ENCODE peak calls at places on chromosomes 12 and 14, in five cellular contexts. One of them, this sample, is unnamed. For H3K27me3, the result is how much of the 10 kb centered on the place peaks cover.

GRCh38 chr14:93056166-93056839 is 59.4 kb downstream of the ITPK1 start:
- DNase-seq in K562: no peak
- DNase-seq in brain microvascular endothelial cell: no peak
- DNase-seq in tibial artery: no peak
- DNase-seq in cardiac muscle cell: no peak
- DNase-seq in this sample: no peak

GRCh38 chr12:71476513-71476912 is 36.9 kb downstream of the LGR5 start:
- DNase-seq in cardiac muscle cell: peak
- DNase-seq in brain microvascular endothelial cell: peak
- DNase-seq in K562: no peak
- DNase-seq in tibial artery: peak
- DNase-seq in this sample: no peak

GRCh38 chr12:59650594-59651229 is 54.9 kb downstream of the SLC16A7 start:
- DNase-seq in brain microvascular endothelial cell: no peak
- DNase-seq in tibial artery: no peak
- DNase-seq in K562: no peak
- DNase-seq in cardiac muscle cell: peak
- DNase-seq in this sample: no peak

GRCh38 chr14:51865953-51866747 is 5.7 kb downstream of the GNG2 start:
- DNase-seq in cardiac muscle cell: no peak
- DNase-seq in tibial artery: no peak
- DNase-seq in brain microvascular endothelial cell: no peak
- DNase-seq in K562: no peak
- DNase-seq in this sample: no peak

GRCh38 chr12:112616469-112617190 is 174.9 kb upstream of the RPH3A start:
- DNase-seq in K562: no peak
- DNase-seq in tibial artery: no peak
- DNase-seq in brain microvascular endothelial cell: no peak
- DNase-seq in cardiac muscle cell: no peak
- DNase-seq in this sample: no peak

GRCh38 chr12:95408201-95408600 is 65.8 kb upstream of the METAP2 start:
- DNase-seq in K562: no peak
- DNase-seq in brain microvascular endothelial cell: no peak
- DNase-seq in cardiac muscle cell: no peak
- DNase-seq in tibial artery: no peak
- DNase-seq in this sample: no peak

GRCh38 chr12:3041558-3042164 is 35.5 kb upstream of the TSPAN9 start:
- DNase-seq in brain microvascular endothelial cell: peak
- DNase-seq in K562: peak
- DNase-seq in cardiac muscle cell: peak
- DNase-seq in tibial artery: peak
- DNase-seq in this sample: peak

GRCh38 chr14:77076118-77076631 is 21.9 kb upstream of the CIPC start:
- DNase-seq in tibial artery: peak
- DNase-seq in cardiac muscle cell: peak
- DNase-seq in brain microvascular endothelial cell: no peak
- DNase-seq in K562: no peak
- DNase-seq in this sample: no peak

GRCh38 chr12:57586128-57586527 is 4.9 kb upstream of the PIP4K2C start:
- DNase-seq in K562: no peak
- DNase-seq in cardiac muscle cell: no peak
- DNase-seq in tibial artery: no peak
- DNase-seq in brain microvascular endothelial cell: no peak
- DNase-seq in this sample: no peak

GRCh38 chr14:81406863-81407262 is 6.7 kb upstream of the STON2 start:
- DNase-seq in brain microvascular endothelial cell: peak
- DNase-seq in tibial artery: peak
- DNase-seq in cardiac muscle cell: peak
- DNase-seq in K562: no peak
- DNase-seq in this sample: no peak

GRCh38 chr12:99498756-99499155 is 148.8 kb upstream of the GARIN6 start:
- DNase-seq in tibial artery: no peak
- DNase-seq in K562: no peak
- DNase-seq in brain microvascular endothelial cell: peak
- DNase-seq in cardiac muscle cell: no peak
- DNase-seq in this sample: peak

GRCh38 chr12:47651368-47652254 is 54.2 kb downstream of the RPAP3 start:
- DNase-seq in K562: peak
- DNase-seq in tibial artery: peak
- DNase-seq in cardiac muscle cell: peak
- DNase-seq in brain microvascular endothelial cell: peak
- DNase-seq in this sample: peak

GRCh38 chr14:23562822-23563472 is 4.6 kb downstream of the AP1G2 start:
- DNase-seq in tibial artery: no peak
- DNase-seq in cardiac muscle cell: peak
- DNase-seq in brain microvascular endothelial cell: peak
- DNase-seq in K562: peak
- DNase-seq in this sample: no peak

GRCh38 chr12:125065753-125066570 is 727 bp downstream of the AACS start:
- DNase-seq in brain microvascular endothelial cell: no peak
- DNase-seq in cardiac muscle cell: no peak
- DNase-seq in tibial artery: no peak
- DNase-seq in K562: no peak
- DNase-seq in this sample: no peak

GRCh38 chr14:92464156-92464555 is 49.4 kb upstream of the RIN3 start:
- DNase-seq in K562: no peak
- DNase-seq in brain microvascular endothelial cell: no peak
- DNase-seq in cardiac muscle cell: no peak
- DNase-seq in tibial artery: no peak
- DNase-seq in this sample: no peak

GRCh38 chr12:14993117-14993516 is 20.3 kb downstream of the PDE6H start:
- DNase-seq in tibial artery: no peak
- DNase-seq in cardiac muscle cell: no peak
- DNase-seq in K562: no peak
- DNase-seq in brain microvascular endothelial cell: peak
- DNase-seq in this sample: no peak

GRCh38 chr12:53299454-53300180 is at the start of gene MYG1:
- DNase-seq in cardiac muscle cell: peak
- DNase-seq in K562: no peak
- DNase-seq in brain microvascular endothelial cell: peak
- DNase-seq in tibial artery: peak
- DNase-seq in this sample: peak

GRCh38 chr14:29836395-29836794 is 91.3 kb downstream of the PRKD1 start:
- DNase-seq in brain microvascular endothelial cell: no peak
- DNase-seq in cardiac muscle cell: no peak
- DNase-seq in tibial artery: no peak
- DNase-seq in K562: no peak
- DNase-seq in this sample: no peak
- H3K4me3 ChIP-seq in brain microvascular endothelial cell: no peak
- H3K4me3 ChIP-seq in cardiac muscle cell: no peak
- H3K4me3 ChIP-seq in tibial artery: no peak
- H3K4me3 ChIP-seq in K562: no peak
- H3K4me3 ChIP-seq in this sample: no peak

GRCh38 chr14:94176808-94177207 is 2.7 kb downstream of the PPP4R4 start:
- DNase-seq in K562: no peak
- DNase-seq in brain microvascular endothelial cell: no peak
- DNase-seq in tibial artery: no peak
- DNase-seq in cardiac muscle cell: no peak
- DNase-seq in this sample: no peak

GRCh38 chr14:94173471-94173884 is 644 bp upstream of the PPP4R4 start:
- DNase-seq in tibial artery: no peak
- DNase-seq in cardiac muscle cell: no peak
- DNase-seq in K562: no peak
- DNase-seq in brain microvascular endothelial cell: no peak
- DNase-seq in this sample: no peak

GRCh38 chr14:94173885-94174621 is at the start of gene PPP4R4:
- DNase-seq in tibial artery: peak
- DNase-seq in K562: peak
- DNase-seq in brain microvascular endothelial cell: peak
- DNase-seq in cardiac muscle cell: peak
- DNase-seq in this sample: no peak

GRCh38 chr14:94175403-94176146 is 1.5 kb downstream of the PPP4R4 start:
- DNase-seq in K562: no peak
- DNase-seq in brain microvascular endothelial cell: no peak
- DNase-seq in tibial artery: no peak
- DNase-seq in cardiac muscle cell: peak
- DNase-seq in this sample: no peak

DNA sequence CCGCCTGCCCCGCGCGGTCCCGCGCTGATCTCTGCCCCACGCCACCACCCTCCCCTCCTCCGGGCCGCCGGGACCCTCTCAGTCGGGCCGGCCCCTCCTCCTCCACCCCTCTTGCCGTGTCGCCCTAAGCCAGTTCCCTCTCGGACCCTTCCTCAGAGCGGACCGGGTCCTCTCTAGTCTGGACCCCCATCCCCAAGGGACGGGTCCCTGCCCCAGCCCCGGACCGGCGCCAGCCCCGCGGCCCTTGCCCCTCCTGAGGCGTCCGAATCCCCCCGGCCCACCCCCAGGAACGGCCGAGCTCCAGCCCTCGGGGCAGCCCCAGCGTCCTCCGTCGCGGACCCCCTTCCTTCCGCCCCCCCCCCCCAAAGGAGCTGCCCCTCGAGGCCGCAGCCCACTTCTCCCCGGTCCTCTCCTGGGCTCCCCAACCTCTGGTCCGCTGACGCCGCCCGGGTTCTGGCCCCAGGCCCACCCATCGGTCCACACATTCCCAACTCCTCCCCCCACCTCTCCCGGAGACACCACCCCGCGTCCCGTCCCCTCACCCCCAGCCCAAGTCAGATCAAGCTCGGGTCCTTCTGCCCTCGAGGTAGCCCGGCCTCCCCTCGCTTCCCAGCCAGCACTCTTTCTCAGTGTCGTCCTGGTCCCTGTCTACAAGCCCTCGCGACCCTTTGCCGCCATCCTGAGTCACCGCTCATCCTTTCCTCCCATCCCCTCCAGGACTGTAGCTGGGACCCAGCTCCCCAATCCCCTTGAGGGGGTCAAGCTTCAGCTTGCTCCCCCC is 690 bp downstream of the PPP4R4 start:
- DNase-seq in brain microvascular endothelial cell: no peak
- DNase-seq in tibial artery: peak
- DNase-seq in K562: no peak
- DNase-seq in cardiac muscle cell: no peak
- DNase-seq in this sample: no peak
- H3K27me3 ChIP-seq in brain microvascular endothelial cell: under half
- H3K27me3 ChIP-seq in tibial artery: half or more
- H3K27me3 ChIP-seq in K562: under half
- H3K27me3 ChIP-seq in cardiac muscle cell: under half
- H3K27me3 ChIP-seq in this sample: under half

GRCh38 chr14:64760146-64760755 is 56.0 kb downstream of the PLEKHG3 start:
- DNase-seq in cardiac muscle cell: peak
- DNase-seq in K562: peak
- DNase-seq in brain microvascular endothelial cell: peak
- DNase-seq in tibial artery: peak
- DNase-seq in this sample: no peak
- H3K27ac ChIP-seq in cardiac muscle cell: no peak
- H3K27ac ChIP-seq in K562: no peak
- H3K27ac ChIP-seq in brain microvascular endothelial cell: no peak
- H3K27ac ChIP-seq in tibial artery: no peak
- H3K27ac ChIP-seq in this sample: no peak

GRCh38 chr12:120249875-120250795 is 15.4 kb downstream of the PXN start:
- DNase-seq in tibial artery: peak
- DNase-seq in K562: no peak
- DNase-seq in cardiac muscle cell: no peak
- DNase-seq in brain microvascular endothelial cell: no peak
- DNase-seq in this sample: no peak
- H3K4me3 ChIP-seq in tibial artery: no peak
- H3K4me3 ChIP-seq in K562: no peak
- H3K4me3 ChIP-seq in cardiac muscle cell: no peak
- H3K4me3 ChIP-seq in brain microvascular endothelial cell: no peak
- H3K4me3 ChIP-seq in this sample: no peak